ENCODE peak calls at places on chromosomes 6 and 20, in six cellular contexts. One of them, this sample, is unnamed. For H3K4me1, the result is how much of the 10 kb centered on the place peaks cover.

GRCh38 chr6:16760536-16761468 is at the start of gene ATXN1:
- DNase-seq in heart left ventricle: peak
- DNase-seq in right cardiac atrium: peak
- DNase-seq in mesendoderm: peak
- DNase-seq in body of pancreas: peak
- DNase-seq in IMR-90: peak
- DNase-seq in this sample: peak

GRCh38 chr20:51185277-51185676 is 162.4 kb upstream of the KCNG1 start:
- DNase-seq in heart left ventricle: no peak
- DNase-seq in right cardiac atrium: no peak
- DNase-seq in mesendoderm: peak
- DNase-seq in body of pancreas: no peak
- DNase-seq in IMR-90: no peak
- DNase-seq in this sample: no peak

GRCh38 chr6:26025047-26025893 is 62.0 kb upstream of the HFE start:
- DNase-seq in heart left ventricle: peak
- DNase-seq in right cardiac atrium: peak
- DNase-seq in mesendoderm: peak
- DNase-seq in body of pancreas: peak
- DNase-seq in IMR-90: peak
- DNase-seq in this sample: no peak

GRCh38 chr6:29984232-29984631 is 41.9 kb downstream of the HLA-A start:
- DNase-seq in heart left ventricle: no peak
- DNase-seq in right cardiac atrium: no peak
- DNase-seq in mesendoderm: no peak
- DNase-seq in body of pancreas: no peak
- DNase-seq in IMR-90: no peak
- DNase-seq in this sample: no peak

GRCh38 chr6:41963371-41963770 is 21.8 kb upstream of the CCND3 start:
- DNase-seq in heart left ventricle: no peak
- DNase-seq in right cardiac atrium: no peak
- DNase-seq in mesendoderm: no peak
- DNase-seq in body of pancreas: no peak
- DNase-seq in IMR-90: no peak
- DNase-seq in this sample: no peak

GRCh38 chr6:166712554-166713228 is 85.6 kb upstream of the RPS6KA2 start:
- DNase-seq in heart left ventricle: no peak
- DNase-seq in right cardiac atrium: no peak
- DNase-seq in mesendoderm: peak
- DNase-seq in body of pancreas: no peak
- DNase-seq in IMR-90: no peak
- DNase-seq in this sample: no peak

GRCh38 chr20:3572151-3572550 is 91.0 kb downstream of the GFRA4 start:
- DNase-seq in heart left ventricle: no peak
- DNase-seq in right cardiac atrium: no peak
- DNase-seq in mesendoderm: no peak
- DNase-seq in body of pancreas: no peak
- DNase-seq in IMR-90: peak
- DNase-seq in this sample: no peak

GRCh38 chr6:108117427-108118358 is 43.2 kb upstream of the OSTM1 start:
- DNase-seq in heart left ventricle: peak
- DNase-seq in right cardiac atrium: peak
- DNase-seq in mesendoderm: peak
- DNase-seq in body of pancreas: peak
- DNase-seq in IMR-90: peak
- DNase-seq in this sample: peak

GRCh38 chr6:39870950-39871349 is 63.3 kb downstream of the MOCS1 start:
- DNase-seq in heart left ventricle: no peak
- DNase-seq in right cardiac atrium: no peak
- DNase-seq in mesendoderm: no peak
- DNase-seq in body of pancreas: no peak
- DNase-seq in IMR-90: no peak
- DNase-seq in this sample: no peak

GRCh38 chr6:3226422-3227362 is 761 bp downstream of the TUBB2B start:
- DNase-seq in heart left ventricle: peak
- DNase-seq in right cardiac atrium: peak
- DNase-seq in mesendoderm: peak
- DNase-seq in body of pancreas: peak
- DNase-seq in IMR-90: no peak
- DNase-seq in this sample: peak

GRCh38 chr6:80163754-80164187 is 57.3 kb downstream of the BCKDHB start:
- DNase-seq in heart left ventricle: no peak
- DNase-seq in right cardiac atrium: no peak
- DNase-seq in mesendoderm: peak
- DNase-seq in body of pancreas: no peak
- DNase-seq in IMR-90: peak
- DNase-seq in this sample: no peak

GRCh38 chr20:6575912-6576391 is 191.5 kb upstream of the BMP2 start:
- DNase-seq in heart left ventricle: no peak
- DNase-seq in right cardiac atrium: no peak
- DNase-seq in mesendoderm: peak
- DNase-seq in body of pancreas: no peak
- DNase-seq in IMR-90: peak
- DNase-seq in this sample: no peak

GRCh38 chr6:157983439-157984119 is 1.9 kb downstream of the SYNJ2 start:
- DNase-seq in heart left ventricle: no peak
- DNase-seq in right cardiac atrium: no peak
- DNase-seq in mesendoderm: no peak
- DNase-seq in body of pancreas: no peak
- DNase-seq in IMR-90: peak
- DNase-seq in this sample: no peak

GRCh38 chr6:157985378-157986155 is 3.9 kb downstream of the SYNJ2 start:
- DNase-seq in heart left ventricle: no peak
- DNase-seq in right cardiac atrium: no peak
- DNase-seq in mesendoderm: peak
- DNase-seq in body of pancreas: peak
- DNase-seq in IMR-90: no peak
- DNase-seq in this sample: no peak

GRCh38 chr6:157982580-157983438 is 1.1 kb downstream of the SYNJ2 start:
- DNase-seq in heart left ventricle: peak
- DNase-seq in right cardiac atrium: no peak
- DNase-seq in mesendoderm: peak
- DNase-seq in body of pancreas: peak
- DNase-seq in IMR-90: peak
- DNase-seq in this sample: no peak

GRCh38 chr6:157984686-157985225 is 3.1 kb downstream of the SYNJ2 start:
- DNase-seq in heart left ventricle: no peak
- DNase-seq in right cardiac atrium: no peak
- DNase-seq in mesendoderm: no peak
- DNase-seq in body of pancreas: no peak
- DNase-seq in IMR-90: no peak
- DNase-seq in this sample: no peak

DNA sequence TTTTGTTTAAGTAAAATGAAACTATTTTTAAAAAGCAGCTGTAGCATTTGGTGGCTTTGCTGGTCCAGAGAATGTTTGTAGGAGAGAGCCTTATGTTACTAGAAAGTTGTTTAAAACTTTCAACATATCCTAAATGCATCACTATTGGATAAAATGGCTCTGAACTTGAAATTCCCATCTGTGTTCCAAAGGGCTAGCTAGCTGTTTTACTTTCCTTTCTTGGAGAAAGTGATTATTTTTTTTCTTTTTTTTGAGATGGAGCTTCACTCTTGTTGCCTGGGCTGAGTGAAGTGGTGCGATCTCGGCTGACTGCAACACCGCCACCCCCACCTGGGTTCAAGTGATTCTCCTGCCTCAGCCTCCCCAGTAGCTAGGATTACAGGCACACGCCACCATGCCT is 2.5 kb downstream of the SYNJ2 start:
- DNase-seq in heart left ventricle: no peak
- DNase-seq in right cardiac atrium: no peak
- DNase-seq in mesendoderm: no peak
- DNase-seq in body of pancreas: no peak
- DNase-seq in IMR-90: peak
- DNase-seq in this sample: no peak
- H3K4me1 ChIP-seq in heart left ventricle: under half
- H3K4me1 ChIP-seq in right cardiac atrium: under half
- H3K4me1 ChIP-seq in mesendoderm: under half
- H3K4me1 ChIP-seq in body of pancreas: half or more
- H3K4me1 ChIP-seq in IMR-90: under half
- H3K4me1 ChIP-seq in this sample: under half

DNA sequence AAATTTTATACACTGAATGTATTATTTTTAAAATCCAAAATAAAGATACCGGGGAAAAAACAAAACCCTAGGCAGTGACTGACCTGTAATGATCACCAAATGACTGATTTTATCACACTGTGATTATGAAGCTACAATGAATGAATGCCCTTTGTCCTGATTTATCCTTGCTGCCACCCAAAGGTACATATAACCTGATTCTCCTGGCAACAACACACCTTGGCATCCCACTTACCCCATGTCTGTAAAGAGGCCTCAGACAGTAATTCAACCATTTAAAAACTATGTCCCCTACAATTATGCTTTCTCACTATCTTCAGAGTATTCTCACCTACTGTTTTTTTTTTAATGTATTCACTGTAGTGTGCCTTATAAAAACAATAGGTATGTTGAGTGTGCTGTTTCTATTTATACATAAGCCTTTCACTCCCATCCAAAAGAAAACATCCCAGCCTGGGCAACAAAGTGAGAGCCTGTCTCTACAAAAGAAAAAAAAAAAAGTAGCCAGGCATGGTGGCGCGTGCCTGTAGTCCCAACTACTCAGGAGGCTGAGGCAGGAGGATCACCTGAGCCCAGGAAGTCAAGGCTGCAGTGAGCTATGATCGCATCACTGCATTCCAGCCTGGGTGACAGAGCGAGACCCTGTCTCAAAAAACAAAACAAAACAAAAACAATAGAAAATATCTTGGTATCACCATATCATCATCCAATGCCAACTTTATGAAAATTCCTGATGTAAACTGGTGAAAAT is 21.7 kb downstream of the B4GALT5 start:
- DNase-seq in heart left ventricle: no peak
- DNase-seq in right cardiac atrium: no peak
- DNase-seq in mesendoderm: no peak
- DNase-seq in body of pancreas: no peak
- DNase-seq in IMR-90: no peak
- DNase-seq in this sample: no peak
- H3K4me3 ChIP-seq in heart left ventricle: no peak
- H3K4me3 ChIP-seq in right cardiac atrium: no peak
- H3K4me3 ChIP-seq in mesendoderm: no peak
- H3K4me3 ChIP-seq in body of pancreas: no peak
- H3K4me3 ChIP-seq in IMR-90: no peak
- H3K4me3 ChIP-seq in this sample: no peak

GRCh38 chr6:145155411-145155810 is 579.9 kb downstream of the EPM2A start:
- DNase-seq in heart left ventricle: no peak
- DNase-seq in right cardiac atrium: no peak
- DNase-seq in mesendoderm: peak
- DNase-seq in body of pancreas: no peak
- DNase-seq in IMR-90: peak
- DNase-seq in this sample: no peak
- H3K27ac ChIP-seq in heart left ventricle: no peak
- H3K27ac ChIP-seq in right cardiac atrium: no peak
- H3K27ac ChIP-seq in mesendoderm: no peak
- H3K27ac ChIP-seq in body of pancreas: no peak
- H3K27ac ChIP-seq in IMR-90: no peak
- H3K27ac ChIP-seq in this sample: no peak

DNA sequence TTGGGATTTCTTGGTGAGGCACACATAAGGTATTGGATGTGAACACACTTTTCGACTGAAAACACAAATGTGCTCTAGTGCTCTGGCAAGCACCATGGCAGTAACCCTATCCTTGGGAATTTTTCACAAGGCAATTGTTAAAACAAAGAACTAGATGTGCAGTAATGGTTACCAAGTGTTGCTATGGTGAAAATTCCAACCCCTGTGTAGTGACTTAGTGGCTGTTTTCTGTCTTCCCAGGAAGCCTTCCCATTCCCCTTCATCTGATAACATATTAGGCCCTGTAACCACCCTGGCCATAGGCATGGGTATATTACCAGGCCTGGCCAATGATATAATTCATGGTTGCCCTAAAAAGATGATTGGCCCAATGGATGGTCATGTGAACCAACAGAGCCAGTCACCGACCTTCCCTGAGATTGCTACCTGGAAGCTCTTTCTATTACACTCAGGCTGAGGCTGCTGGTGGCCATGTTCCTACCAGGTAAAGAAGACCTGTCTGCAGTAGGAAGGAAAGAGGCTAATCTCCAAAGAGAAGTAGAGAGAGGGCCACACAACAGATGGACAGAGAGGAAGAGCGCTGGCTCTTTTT is 4.1 kb downstream of the C20orf202 start:
- DNase-seq in heart left ventricle: no peak
- DNase-seq in right cardiac atrium: no peak
- DNase-seq in mesendoderm: no peak
- DNase-seq in body of pancreas: no peak
- DNase-seq in IMR-90: no peak
- DNase-seq in this sample: no peak
- H3K4me1 ChIP-seq in heart left ventricle: under half
- H3K4me1 ChIP-seq in right cardiac atrium: under half
- H3K4me1 ChIP-seq in mesendoderm: under half
- H3K4me1 ChIP-seq in body of pancreas: under half
- H3K4me1 ChIP-seq in IMR-90: under half
- H3K4me1 ChIP-seq in this sample: under half

GRCh38 chr20:46031014-46031569 is 2.1 kb downstream of the SLC12A5 start:
- DNase-seq in heart left ventricle: no peak
- DNase-seq in right cardiac atrium: no peak
- DNase-seq in mesendoderm: no peak
- DNase-seq in body of pancreas: no peak
- DNase-seq in IMR-90: no peak
- DNase-seq in this sample: no peak
- H3K4me3 ChIP-seq in heart left ventricle: no peak
- H3K4me3 ChIP-seq in right cardiac atrium: no peak
- H3K4me3 ChIP-seq in mesendoderm: no peak
- H3K4me3 ChIP-seq in body of pancreas: no peak
- H3K4me3 ChIP-seq in IMR-90: no peak
- H3K4me3 ChIP-seq in this sample: no peak

GRCh38 chr6:112237066-112237465 is 17.3 kb downstream of the LAMA4 start:
- DNase-seq in heart left ventricle: no peak
- DNase-seq in right cardiac atrium: no peak
- DNase-seq in mesendoderm: no peak
- DNase-seq in body of pancreas: no peak
- DNase-seq in IMR-90: no peak
- DNase-seq in this sample: no peak
- H3K27ac ChIP-seq in heart left ventricle: peak
- H3K27ac ChIP-seq in right cardiac atrium: peak
- H3K27ac ChIP-seq in mesendoderm: no peak
- H3K27ac ChIP-seq in body of pancreas: no peak
- H3K27ac ChIP-seq in IMR-90: peak
- H3K27ac ChIP-seq in this sample: peak

This sample was measured in psoas muscle.